ENCODE peak calls at places on chromosomes 16 and 17, in nine cellular contexts. U, Y, Q, N, Z, I, F, O and W are unnamed samples. For H3K27me3, the result is how much of the 10 kb centered on the place peaks cover.

GRCh38 chr17:40074175-40074512 is 11.4 kb downstream of the THRA start:
- DNase-seq in U (no peak), Y (no peak), Q (no peak), N (no peak), Z (no peak), I (no peak), F (no peak), O (no peak), W (no peak)

GRCh38 chr17:44204453-44204882 is 4.8 kb upstream of the ATXN7L3 start:
- DNase-seq in U (no peak), Y (peak), Q (peak), N (no peak), Z (peak), I (no peak), F (no peak), O (no peak), W (no peak)

GRCh38 chr17:81037026-81037782 is 2.3 kb downstream of the BAIAP2 start:
- DNase-seq in U (no peak), Y (no peak), Q (no peak), N (no peak), Z (peak), I (no peak), F (no peak), O (no peak), W (no peak)

GRCh38 chr17:81028506-81028858 is 6.5 kb upstream of the BAIAP2 start:
- DNase-seq in U (no peak), Y (no peak), Q (no peak), N (no peak), Z (no peak), I (no peak), F (no peak), O (no peak), W (no peak)

GRCh38 chr16:22070361-22071351 is 21.7 kb upstream of the VWA3A start:
- DNase-seq in U (no peak), Y (peak), Q (peak), N (no peak), Z (no peak), I (no peak), F (no peak), O (no peak), W (no peak)

GRCh38 chr17:61245706-61246135 is 153.9 kb upstream of the TBX2 start:
- DNase-seq in U (peak), Y (no peak), Q (no peak), N (no peak), Z (no peak), I (no peak), F (no peak), O (peak), W (no peak)

GRCh38 chr17:82196273-82196672 is 16.4 kb downstream of the CCDC57 start:
- DNase-seq in U (no peak), Y (no peak), Q (no peak), N (no peak), Z (no peak), I (no peak), F (no peak), O (no peak), W (no peak)

GRCh38 chr17:45857977-45858708 is 13.5 kb downstream of the SPPL2C start:
- DNase-seq in U (peak), Y (peak), Q (peak), N (no peak), Z (peak), I (peak), F (no peak), O (peak), W (no peak)

GRCh38 chr17:63434951-63435571 is 11.0 kb downstream of the CYB561 start:
- DNase-seq in U (peak), Y (peak), Q (peak), N (peak), Z (peak), I (no peak), F (peak), O (peak), W (peak)

GRCh38 chr17:40938981-40939380 is 1.5 kb upstream of the KRT23 start:
- DNase-seq in U (no peak), Y (peak), Q (peak), N (no peak), Z (no peak), I (no peak), F (no peak), O (no peak), W (no peak)

GRCh38 chr16:87303431-87303930 is 13.7 kb downstream of the C16orf95 start:
- DNase-seq in U (no peak), Y (no peak), Q (peak), N (no peak), Z (peak), I (no peak), F (no peak), O (no peak), W (no peak)

GRCh38 chr16:30843501-30843900 is 50.4 kb downstream of the BCL7C start:
- DNase-seq in U (no peak), Y (no peak), Q (no peak), N (no peak), Z (no peak), I (no peak), F (no peak), O (no peak), W (no peak)

GRCh38 chr17:27975146-27976011 is 67.1 kb upstream of the NLK start:
- DNase-seq in U (no peak), Y (peak), Q (peak), N (no peak), Z (peak), I (no peak), F (no peak), O (peak), W (no peak)

GRCh38 chr16:69566437-69567030 is 768 bp downstream of the NFAT5 start:
- DNase-seq in U (peak), Y (peak), Q (peak), N (peak), Z (peak), I (peak), F (no peak), O (peak), W (peak)

GRCh38 chr16:2528161-2529060 is 2.8 kb downstream of the CEMP1 start:
- DNase-seq in U (no peak), Y (no peak), Q (no peak), N (no peak), Z (no peak), I (no peak), F (no peak), O (no peak), W (no peak)

GRCh38 chr17:56593073-56593740 is at the start of gene NOG:
- DNase-seq in U (peak), Y (peak), Q (peak), N (no peak), Z (peak), I (peak), F (no peak), O (peak), W (peak)

GRCh38 chr17:57135748-57136342 is 50.8 kb downstream of the AKAP1 start:
- DNase-seq in U (no peak), Y (no peak), Q (no peak), N (no peak), Z (no peak), I (no peak), F (no peak), O (no peak), W (no peak)

GRCh38 chr16:67022531-67023214 is 6.3 kb upstream of the CBFB start:
- DNase-seq in U (no peak), Y (peak), Q (peak), N (no peak), Z (peak), I (no peak), F (no peak), O (no peak), W (no peak)

GRCh38 chr16:66511615-66512500 is 38.1 kb downstream of the TK2 start:
- DNase-seq in U (peak), Y (peak), Q (peak), N (no peak), Z (peak), I (no peak), F (peak), O (peak), W (no peak)

GRCh38 chr16:68406458-68407041 is 41.8 kb downstream of the SMPD3 start:
- DNase-seq in U (no peak), Y (peak), Q (peak), N (no peak), Z (peak), I (no peak), F (no peak), O (no peak), W (no peak)

GRCh38 chr17:77345260-77345910 is 204.6 kb downstream of the SEC14L1 start:
- DNase-seq in U (no peak), Y (peak), Q (no peak), N (no peak), Z (no peak), I (no peak), F (no peak), O (no peak), W (peak)

GRCh38 chr17:14417336-14417735 is 116.5 kb downstream of the HS3ST3B1 start:
- DNase-seq in U (no peak), Y (no peak), Q (no peak), N (no peak), Z (no peak), I (no peak), F (no peak), O (no peak), W (no peak)

GRCh38 chr16:31455601-31456314 is 3.5 kb upstream of the ARMC5 start:
- DNase-seq in U (peak), Y (no peak), Q (no peak), N (peak), Z (no peak), I (no peak), F (no peak), O (peak), W (no peak)

GRCh38 chr16:27980076-27980775 is 83.3 kb downstream of the GSG1L start:
- DNase-seq in U (no peak), Y (no peak), Q (no peak), N (no peak), Z (no peak), I (no peak), F (no peak), O (no peak), W (no peak)

GRCh38 chr17:44362964-44363612 is 565 bp downstream of the FAM171A2 start:
- DNase-seq in U (no peak), Y (peak), Q (no peak), N (peak), Z (peak), I (no peak), F (no peak), O (peak), W (no peak)

GRCh38 chr17:65609303-65609702 is 47.9 kb upstream of the AXIN2 start:
- DNase-seq in U (no peak), Y (no peak), Q (no peak), N (no peak), Z (no peak), I (no peak), F (no peak), O (no peak), W (no peak)

DNA sequence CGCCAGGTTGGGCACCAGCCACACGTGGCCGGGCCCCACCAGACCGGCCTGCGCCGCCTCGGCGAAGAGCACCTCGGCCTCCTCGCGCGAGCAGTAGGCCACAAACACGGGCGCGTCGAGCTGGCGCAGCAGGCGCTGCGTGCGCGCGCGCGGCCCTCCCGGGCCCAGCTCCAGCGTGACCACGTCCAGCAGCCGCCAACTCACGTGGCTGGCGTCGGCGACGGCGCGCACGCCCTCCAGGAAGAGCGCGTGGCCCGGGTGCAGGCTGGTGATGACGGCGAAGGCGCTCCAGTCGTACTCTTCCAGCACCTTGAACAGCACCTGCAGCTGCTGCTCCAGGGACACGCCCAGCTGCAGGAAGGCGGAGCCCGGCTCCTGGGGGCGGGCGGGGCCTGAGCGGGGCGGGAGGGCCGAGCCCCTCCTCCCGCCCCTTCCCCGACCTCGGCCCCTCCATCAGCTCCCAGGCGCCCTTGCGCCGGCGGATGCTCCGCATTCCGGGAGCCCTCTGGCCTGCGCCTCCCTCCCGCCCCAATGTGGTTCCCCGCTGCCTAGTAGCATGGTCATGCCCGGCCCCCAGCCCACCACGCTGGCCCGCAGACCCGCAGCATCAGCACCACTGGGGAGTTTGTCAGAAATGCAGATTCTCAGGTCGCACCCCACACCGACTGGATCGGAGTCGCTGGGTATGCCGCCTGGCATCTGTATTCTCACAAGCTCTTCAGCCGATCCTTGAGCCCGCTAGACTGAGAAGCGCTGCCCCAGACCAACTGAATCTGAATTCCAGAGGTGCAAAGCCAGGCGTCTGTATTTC is 7.2 kb downstream of the GRIN2C start:
- DNase-seq in U (peak), Y (peak), Q (peak), N (peak), Z (no peak), I (peak), F (peak), O (peak), W (no peak)
- H3K27me3 ChIP-seq in U (under half), Y (half or more), Q (half or more), N (under half), Z (half or more), I (half or more), F (under half), O (half or more), W (under half)

DNA sequence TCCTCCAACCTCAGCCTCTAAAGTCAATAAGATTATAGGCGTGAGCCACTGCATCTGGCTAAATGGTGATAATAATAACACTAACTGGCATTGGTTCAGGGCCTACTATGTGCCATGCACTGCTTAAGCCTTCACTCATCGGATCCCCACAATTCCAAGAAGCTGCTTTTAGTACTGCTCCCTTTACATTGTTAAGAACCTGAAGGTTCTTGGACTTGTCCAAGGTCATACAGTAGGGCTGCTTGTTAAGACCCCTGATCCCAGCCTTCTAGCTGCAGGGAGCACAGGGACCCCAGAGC is 6.6 kb downstream of the SREBF1 start:
- DNase-seq in U (no peak), Y (no peak), Q (no peak), N (no peak), Z (no peak), I (no peak), F (no peak), O (no peak), W (no peak)
- H3K9ac ChIP-seq in U (no peak), Y (no peak), Q (no peak), N (no peak), Z (no peak), I (no peak), F (no peak), O (no peak), W (peak)

DNA sequence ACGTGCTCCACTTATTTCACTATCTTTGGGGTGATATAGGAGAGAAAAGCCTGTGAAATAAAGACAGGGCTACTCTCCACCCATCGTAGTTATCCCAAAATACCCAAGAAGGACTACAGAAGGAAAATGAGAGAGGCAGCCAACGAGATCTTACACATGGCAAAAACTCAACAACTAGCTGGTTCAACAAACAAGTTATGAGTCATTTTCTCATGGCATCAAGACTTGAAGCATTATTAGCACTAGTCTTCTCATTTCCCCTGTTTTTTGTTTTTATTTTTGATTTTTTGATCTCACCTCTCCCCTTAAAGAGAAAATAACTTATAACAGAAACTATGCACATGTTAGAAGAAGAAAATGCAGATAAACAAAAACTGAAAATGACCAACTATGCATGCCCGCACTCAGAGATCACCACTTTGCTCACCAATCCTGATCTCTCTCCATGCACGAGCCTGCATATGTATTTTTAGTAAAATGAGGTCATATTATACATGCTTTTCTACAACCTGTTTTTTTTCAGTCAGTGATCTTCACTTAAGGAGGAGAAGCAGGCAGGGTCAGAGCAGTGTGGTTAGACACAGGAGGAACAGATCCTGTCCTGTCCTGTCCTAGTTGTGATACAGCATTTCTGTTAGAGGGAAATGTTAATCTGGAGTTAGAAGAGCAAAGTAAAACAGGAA is 22.8 kb downstream of the FAM117A start:
- DNase-seq in U (no peak), Y (peak), Q (peak), N (no peak), Z (no peak), I (no peak), F (no peak), O (no peak), W (no peak)
- H3K27ac ChIP-seq in U (no peak), Y (no peak), Q (no peak), N (no peak), Z (no peak), I (no peak), F (no peak), O (no peak), W (peak)

GRCh38 chr16:23716484-23716883 is 3.5 kb upstream of the ERN2 start:
- DNase-seq in U (no peak), Y (no peak), Q (no peak), N (no peak), Z (no peak), I (no peak), F (no peak), O (no peak), W (no peak)
- H3K27me3 ChIP-seq in U (under half), Y (under half), Q (under half), N (under half), Z (under half), I (under half), F (under half), O (under half), W (under half)

DNA sequence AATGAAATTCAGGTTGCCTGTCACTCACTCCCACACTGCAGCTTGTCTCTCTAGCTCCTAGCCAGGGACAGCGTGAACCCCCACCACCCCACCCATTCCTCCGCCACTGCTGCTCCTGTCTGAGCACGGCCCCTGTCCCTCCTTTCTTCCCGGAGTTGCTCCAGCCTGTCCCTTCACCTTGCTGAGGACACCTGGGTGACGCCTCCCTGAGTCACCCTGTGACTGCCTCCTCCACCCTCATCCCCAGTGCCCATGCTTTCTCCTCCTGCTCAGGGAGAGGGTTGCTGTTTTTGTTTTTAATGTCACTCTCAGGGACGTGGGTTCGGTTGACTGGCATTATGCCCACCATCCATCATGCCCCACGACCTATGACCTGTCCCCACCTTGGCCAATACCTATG is 25.8 kb upstream of the NAT9 start:
- DNase-seq in U (no peak), Y (no peak), Q (no peak), N (no peak), Z (peak), I (no peak), F (no peak), O (no peak), W (no peak)
- H3K9ac ChIP-seq in U (no peak), Y (no peak), Q (no peak), N (no peak), Z (no peak), I (peak), F (no peak), O (no peak), W (no peak)

GRCh38 chr17:75513667-75514052 is 1.7 kb downstream of the CASKIN2 start:
- DNase-seq in U (no peak), Y (no peak), Q (no peak), N (no peak), Z (no peak), I (no peak), F (no peak), O (no peak), W (no peak)

GRCh38 chr17:75515523-75516254 is at the start of gene CASKIN2:
- DNase-seq in U (peak), Y (peak), Q (peak), N (peak), Z (peak), I (peak), F (peak), O (peak), W (peak)

GRCh38 chr17:75515229-75515522 is 161 bp downstream of the CASKIN2 start:
- DNase-seq in U (no peak), Y (no peak), Q (no peak), N (no peak), Z (no peak), I (no peak), F (no peak), O (no peak), W (no peak)

GRCh38 chr17:75512946-75513666 is 2.2 kb downstream of the CASKIN2 start:
- DNase-seq in U (no peak), Y (peak), Q (peak), N (no peak), Z (no peak), I (no peak), F (no peak), O (no peak), W (no peak)

GRCh38 chr17:75514299-75515228 is 773 bp downstream of the CASKIN2 start:
- DNase-seq in U (no peak), Y (peak), Q (peak), N (no peak), Z (peak), I (peak), F (no peak), O (peak), W (no peak)
- H3K27ac ChIP-seq in U (no peak), Y (no peak), Q (peak), N (no peak), Z (peak), I (no peak), F (peak), O (peak), W (peak)

DNA sequence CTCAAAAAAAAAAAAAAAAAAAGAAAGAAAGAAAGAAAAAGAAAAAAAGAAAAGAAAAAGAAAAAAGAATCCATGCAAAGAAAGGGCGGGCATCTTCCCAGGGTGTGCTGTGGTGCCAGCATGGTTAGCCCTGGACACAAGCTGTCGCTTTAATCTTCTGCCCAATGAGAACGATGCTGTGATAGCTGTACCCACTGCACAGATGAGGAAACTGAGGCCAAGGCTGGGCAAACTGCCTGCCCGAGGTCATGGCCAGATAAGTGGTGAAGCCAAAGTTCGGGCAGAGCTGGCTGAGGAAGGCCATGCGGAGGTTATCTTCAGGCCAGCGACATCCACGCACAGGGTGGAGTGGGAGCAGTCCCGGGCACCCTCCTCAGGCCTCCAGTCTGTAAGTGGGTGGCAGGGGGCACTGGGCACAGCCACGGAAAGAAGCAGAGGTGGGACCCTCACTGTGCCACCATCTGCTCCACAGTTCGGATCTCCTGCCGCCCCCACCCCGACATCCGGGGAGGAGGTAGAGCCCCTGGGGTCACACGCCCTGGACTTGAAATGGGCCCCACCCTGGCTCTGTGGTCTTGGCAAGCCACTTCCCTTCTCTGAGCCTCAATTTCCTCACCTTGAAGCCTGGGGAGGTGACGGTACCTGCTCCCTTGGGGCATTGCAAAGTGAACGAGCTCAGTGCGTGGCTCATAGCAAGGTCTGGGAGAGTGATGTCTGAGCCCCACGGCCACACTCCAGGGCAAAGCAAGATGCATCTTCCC is 6.5 kb downstream of the FBXL16 start:
- DNase-seq in U (no peak), Y (no peak), Q (no peak), N (no peak), Z (no peak), I (no peak), F (no peak), O (no peak), W (no peak)
- H3K27me3 ChIP-seq in U (under half), Y (under half), Q (under half), N (under half), Z (under half), I (half or more), F (under half), O (half or more), W (half or more)